ENCODE peak calls at places on chromosomes 5 and 9, in seven cellular contexts. E is CD4-positive, alpha-beta T cell; Y is pancreas; N is tibial artery; G is neural crest cell; T is Peyer's patch; U is breast epithelium. Q is an unnamed sample.

GRCh38 chr5:108380531-108381021 is 1.3 kb downstream of the FBXL17 start:
- DNase-seq in N (peak; percentile 72), U (no peak), T (peak; percentile 62), Y (peak; percentile 43), G (peak; percentile 10), E (peak; percentile 14), Q (peak; percentile 57)

GRCh38 chr5:149623473-149623872 is 42.2 kb downstream of the ARHGEF37 start:
- DNase-seq in E (no peak), Y (no peak), N (no peak), U (no peak), G (no peak), T (no peak), Q (no peak)

GRCh38 chr5:80243567-80243966 is 12.3 kb downstream of the SERINC5 start:
- DNase-seq in U (no peak), N (no peak), Y (no peak), G (no peak), T (no peak), E (no peak), Q (no peak)

GRCh38 chr9:78858266-78858665 is 561.3 kb downstream of the PSAT1 start:
- DNase-seq in U (no peak), E (no peak), N (no peak), Y (no peak), G (peak; percentile 3), T (no peak), Q (no peak)

GRCh38 chr9:86187121-86187520 is 72.3 kb downstream of the C9orf153 start:
- DNase-seq in G (no peak), Y (no peak), U (no peak), T (no peak), N (no peak), E (no peak), Q (no peak)

GRCh38 chr9:15426019-15426418 is 3.3 kb downstream of the SNAPC3 start:
- DNase-seq in G (no peak), U (no peak), E (no peak), T (no peak), N (no peak), Y (no peak), Q (no peak)

GRCh38 chr9:124513374-124513994 is 6.3 kb upstream of the NR5A1 start:
- DNase-seq in Y (no peak), N (no peak), E (no peak), T (no peak), U (no peak), G (no peak), Q (no peak)

GRCh38 chr5:106093149-106093548 is 1577.6 kb downstream of the EFNA5 start:
- DNase-seq in E (no peak), T (no peak), G (no peak), Y (no peak), N (no peak), U (no peak), Q (no peak)

GRCh38 chr5:28082610-28083009 is 1044.2 kb upstream of the CDH9 start:
- DNase-seq in E (no peak), T (no peak), U (no peak), N (no peak), G (no peak), Y (no peak), Q (no peak)

GRCh38 chr5:126516852-126517251 is 78.2 kb downstream of the ALDH7A1 start:
- DNase-seq in E (no peak), G (no peak), N (no peak), U (no peak), Y (no peak), T (no peak), Q (no peak)

GRCh38 chr9:91935066-91935729 is 14.8 kb downstream of the ROR2 start:
- DNase-seq in U (no peak), T (no peak), Y (no peak), N (no peak), G (no peak), E (no peak), Q (no peak)

GRCh38 chr9:131666779-131667178 is 73.1 kb downstream of the RAPGEF1 start:
- DNase-seq in U (no peak), G (no peak), N (no peak), E (no peak), Y (no peak), T (no peak), Q (no peak)

GRCh38 chr5:169416583-169417196 is 115.8 kb upstream of the SLIT3 start:
- DNase-seq in Y (peak; percentile 15), U (peak; percentile 24), E (no peak), G (no peak), N (peak; percentile 90), T (no peak), Q (peak; percentile 26)

GRCh38 chr5:98735806-98736507 is 37.5 kb upstream of the RGMB start:
- DNase-seq in U (no peak), N (no peak), E (no peak), T (no peak), Y (no peak), G (no peak), Q (no peak)

GRCh38 chr9:18268381-18268780 is 205.6 kb upstream of the ADAMTSL1 start:
- DNase-seq in U (peak; percentile 22), T (no peak), N (no peak), E (no peak), G (no peak), Y (no peak), Q (no peak)

GRCh38 chr5:179285236-179285635 is 60.0 kb downstream of the ADAMTS2 start:
- DNase-seq in E (no peak), Y (peak; percentile 25), T (no peak), U (no peak), G (no peak), N (peak; percentile 94), Q (no peak)

GRCh38 chr5:143398451-143399237 is 4.8 kb downstream of the NR3C1 start:
- DNase-seq in G (no peak), U (no peak), N (no peak), T (no peak), Y (no peak), E (no peak), Q (no peak)

GRCh38 chr9:127096208-127096607 is 26.2 kb downstream of the ANGPTL2 start:
- DNase-seq in T (no peak), Y (no peak), U (no peak), E (no peak), G (no peak), N (peak; percentile 42), Q (no peak)

GRCh38 chr9:71944754-71945409 is 33.4 kb downstream of the C9orf85 start:
- DNase-seq in T (no peak), Y (no peak), N (no peak), G (no peak), U (no peak), E (no peak), Q (no peak)

GRCh38 chr5:125059255-125060050 is 313.0 kb upstream of the ZNF608 start:
- DNase-seq in E (no peak), G (peak; percentile 20), N (no peak), Y (no peak), U (no peak), T (no peak), Q (no peak)

GRCh38 chr5:133287500-133287899 is 235.7 kb downstream of the HSPA4 start:
- DNase-seq in Y (peak; percentile 22), N (no peak), U (no peak), T (peak; percentile 58), E (peak; percentile 30), G (peak; percentile 47), Q (no peak)

GRCh38 chr5:19777363-19777762 is 210.6 kb downstream of the CDH18 start:
- DNase-seq in N (no peak), U (no peak), Y (no peak), T (no peak), E (no peak), G (no peak), Q (no peak)

GRCh38 chr9:35198191-35198590 is 36.4 kb downstream of the UNC13B start:
- DNase-seq in T (no peak), E (no peak), G (no peak), Y (no peak), U (no peak), N (no peak), Q (no peak)

GRCh38 chr9:35195683-35196082 is 33.9 kb downstream of the UNC13B start:
- DNase-seq in T (no peak), G (no peak), U (no peak), N (no peak), Y (no peak), E (no peak), Q (no peak)

GRCh38 chr9:35191105-35191504 is 29.3 kb downstream of the UNC13B start:
- DNase-seq in Y (no peak), E (no peak), T (no peak), N (no peak), U (no peak), G (no peak), Q (no peak)

DNA sequence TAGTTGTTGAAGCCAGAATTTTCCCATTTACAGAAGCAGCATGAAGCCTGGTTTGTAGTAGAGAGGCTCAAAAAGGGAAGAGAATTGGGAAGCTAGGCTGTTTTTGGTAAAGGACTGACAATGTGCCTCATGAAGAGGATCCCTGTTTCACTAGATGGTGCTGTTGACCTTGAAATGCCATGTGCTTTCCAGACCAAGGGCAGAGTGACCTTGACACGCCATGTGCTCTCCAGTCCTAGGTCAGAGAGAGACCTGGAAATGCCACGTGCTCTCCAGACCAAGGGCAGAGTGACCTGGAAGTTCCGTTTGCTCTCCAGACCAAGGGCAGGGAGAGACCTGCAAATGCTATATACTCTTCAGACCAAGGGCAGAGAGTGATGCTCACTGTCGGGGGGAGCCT is 32.0 kb downstream of the UNC13B start:
- DNase-seq in E (no peak), T (no peak), N (no peak), G (no peak), U (no peak), Y (no peak), Q (no peak)
- TF ChIP-seq CTCF in E (no peak), T (no peak), N (no peak), G (no peak), U (no peak), Y (no peak), Q (no peak)

GRCh38 chr5:74290634-74291033 is 349.9 kb downstream of the ENC1 start:
- DNase-seq in E (no peak), U (no peak), T (no peak), N (no peak), Y (no peak), G (no peak), Q (no peak)
- TF ChIP-seq CTCF in E (no peak), U (no peak), T (no peak), N (no peak), Y (no peak), G (no peak), Q (no peak)

DNA sequence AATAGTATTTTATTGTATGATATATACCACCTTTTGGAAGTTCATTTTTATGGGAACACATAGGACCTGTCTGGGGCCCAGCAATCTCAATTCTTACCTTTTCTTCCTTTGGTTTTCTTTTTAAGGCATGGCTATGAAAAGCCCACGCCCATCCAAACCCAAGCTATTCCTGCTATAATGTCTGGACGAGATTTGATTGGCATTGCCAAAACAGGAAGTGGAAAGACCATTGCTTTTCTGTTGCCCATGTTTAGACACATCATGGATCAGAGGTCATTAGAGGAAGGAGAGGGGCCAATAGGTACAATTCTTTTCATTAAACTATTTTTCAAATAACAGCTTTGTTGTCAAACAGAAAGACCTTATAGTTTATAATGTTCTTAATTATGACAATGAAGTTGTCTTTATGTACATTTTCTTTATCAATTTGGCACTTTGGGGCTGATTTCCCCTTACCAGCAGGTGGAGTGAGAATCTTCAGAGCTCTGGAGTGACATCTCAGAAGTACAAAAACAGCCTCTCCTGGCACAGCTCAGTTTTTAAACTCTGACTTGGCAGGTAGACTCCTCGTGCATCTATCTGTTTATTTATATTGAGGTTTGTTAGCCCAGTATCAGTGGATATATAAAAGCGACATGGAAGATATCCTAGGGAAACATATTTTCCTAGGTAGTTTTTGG is 25.8 kb downstream of the DDX46 start:
- DNase-seq in E (no peak), U (no peak), Y (no peak), N (no peak), T (no peak), G (no peak), Q (no peak)
- TF ChIP-seq CTCF in E (peak; percentile 25), U (no peak), Y (no peak), N (no peak), T (peak; percentile 15), G (peak; percentile 38), Q (no peak)

GRCh38 chr5:140875085-140876065 is at the start of gene PCDHA12:
- DNase-seq in U (no peak), E (no peak), Y (no peak), T (no peak), N (no peak), G (no peak), Q (no peak)
- TF ChIP-seq CTCF in U (no peak), E (no peak), Y (no peak), T (no peak), N (no peak), G (peak; percentile 68), Q (no peak)

Q was measured in activated B cell treated with CpG ODN at 0.5 μM for 24 hours.